ENCODE peak calls at places on chromosomes 3 and 15, in eight cellular contexts. F, H, T, Q, C, J, X and W are unnamed samples.

GRCh38 chr15:67009576-67010569 is 55.5 kb upstream of the SMAD3 start:
- DNase-seq in F (no peak), X (no peak), J (peak), Q (no peak), H (no peak), C (no peak), T (no peak), W (no peak)

GRCh38 chr3:196192036-196193001 is 18.9 kb downstream of the ZDHHC19 start:
- DNase-seq in Q (no peak), C (no peak), J (no peak), H (no peak), T (no peak), F (no peak), X (no peak), W (no peak)

GRCh38 chr15:46815765-46816164 is 901.5 kb upstream of the SEMA6D start:
- DNase-seq in F (no peak), H (no peak), X (peak), J (no peak), Q (no peak), C (peak), T (no peak), W (no peak)

GRCh38 chr15:34583399-34584320 is at the start of gene GOLGA8B:
- DNase-seq in C (peak), J (peak), F (peak), Q (peak), H (peak), X (peak), T (peak), W (peak)

GRCh38 chr3:172646439-172647015 is 64.3 kb downstream of the NCEH1 start:
- DNase-seq in T (peak), J (peak), H (no peak), C (no peak), X (no peak), Q (no peak), F (no peak), W (peak)

GRCh38 chr3:3783155-3783554 is 16.1 kb upstream of the LRRN1 start:
- DNase-seq in F (no peak), C (no peak), H (no peak), T (no peak), X (no peak), Q (no peak), J (no peak), W (no peak)

GRCh38 chr15:96838088-96838487 is 507.6 kb downstream of the NR2F2 start:
- DNase-seq in X (peak), T (peak), J (peak), Q (no peak), H (no peak), F (no peak), C (no peak), W (peak)

GRCh38 chr15:63236272-63236671 is 41.1 kb upstream of the APH1B start:
- DNase-seq in T (peak), H (peak), J (peak), C (no peak), Q (no peak), F (no peak), X (peak), W (peak)

GRCh38 chr15:90165659-90166489 is 35.3 kb upstream of the SEMA4B start:
- DNase-seq in C (no peak), T (peak), X (peak), F (no peak), Q (peak), J (peak), H (peak), W (peak)

GRCh38 chr15:41160639-41161315 is 44.7 kb upstream of the INO80 start:
- DNase-seq in C (no peak), X (peak), F (no peak), H (no peak), Q (no peak), J (no peak), T (peak), W (peak)

GRCh38 chr15:100202309-100202943 is 139.3 kb downstream of the ADAMTS17 start:
- DNase-seq in H (no peak), C (no peak), Q (no peak), F (no peak), J (no peak), T (no peak), X (no peak), W (no peak)

GRCh38 chr3:24351779-24352469 is 142.7 kb downstream of the THRB start:
- DNase-seq in C (no peak), X (peak), H (no peak), J (no peak), F (no peak), Q (no peak), T (peak), W (peak)

GRCh38 chr15:78992416-78993256 is 47.8 kb upstream of the CTSH start:
- DNase-seq in H (no peak), T (peak), Q (no peak), F (no peak), X (no peak), C (no peak), J (no peak), W (no peak)

GRCh38 chr3:41101231-41101630 is 98.1 kb upstream of the CTNNB1 start:
- DNase-seq in J (no peak), F (no peak), C (no peak), X (no peak), Q (no peak), H (no peak), T (no peak), W (no peak)

GRCh38 chr3:115788921-115789470 is 165.7 kb downstream of the GAP43 start:
- DNase-seq in Q (peak), X (peak), J (peak), C (no peak), F (no peak), H (peak), T (peak), W (peak)

GRCh38 chr15:90400759-90401314 is 12.8 kb downstream of the IQGAP1 start:
- DNase-seq in F (peak), X (peak), Q (peak), T (peak), C (peak), H (peak), J (peak), W (peak)

GRCh38 chr15:92801412-92801773 is 98.7 kb upstream of the CHD2 start:
- DNase-seq in X (peak), Q (no peak), J (peak), F (no peak), C (no peak), H (peak), T (peak), W (peak)

GRCh38 chr15:67520276-67520975 is 505 bp upstream of the C15orf61 start:
- DNase-seq in J (no peak), F (no peak), T (no peak), Q (no peak), C (no peak), X (peak), H (no peak), W (peak)

GRCh38 chr3:58333206-58334012 is 717 bp downstream of the PXK start:
- DNase-seq in J (no peak), C (peak), H (peak), T (peak), F (peak), X (no peak), Q (no peak), W (peak)

GRCh38 chr3:185555948-185556347 is 3.6 kb upstream of the LIPH start:
- DNase-seq in X (no peak), H (no peak), F (no peak), C (no peak), Q (no peak), T (no peak), J (no peak), W (no peak)

GRCh38 chr3:109702252-109702651 is 364.9 kb upstream of the DPPA4 start:
- DNase-seq in Q (peak), T (peak), H (no peak), F (no peak), J (peak), C (no peak), X (peak), W (peak)

GRCh38 chr3:29247088-29247745 is 33.7 kb upstream of the RBMS3 start:
- DNase-seq in F (no peak), C (no peak), Q (no peak), J (peak), H (no peak), T (no peak), X (peak), W (no peak)
- H3K4me3 ChIP-seq in F (no peak), C (no peak), Q (no peak), J (no peak), H (no peak), T (no peak), X (no peak), W (no peak)

GRCh38 chr3:55766753-55767152 is 279.6 kb upstream of the WNT5A start:
- DNase-seq in T (no peak), C (no peak), H (no peak), J (no peak), X (no peak), Q (no peak), F (no peak), W (no peak)

GRCh38 chr3:55765906-55766701 is 279.0 kb upstream of the WNT5A start:
- DNase-seq in F (no peak), J (no peak), X (no peak), Q (no peak), C (no peak), H (no peak), T (no peak), W (no peak)

GRCh38 chr3:55771503-55771902 is 284.4 kb upstream of the WNT5A start:
- DNase-seq in J (no peak), X (no peak), H (no peak), T (no peak), Q (no peak), C (no peak), F (no peak), W (no peak)

GRCh38 chr3:55765398-55765797 is 278.3 kb upstream of the WNT5A start:
- DNase-seq in F (no peak), C (no peak), Q (no peak), X (no peak), J (no peak), H (no peak), T (no peak), W (peak)

DNA sequence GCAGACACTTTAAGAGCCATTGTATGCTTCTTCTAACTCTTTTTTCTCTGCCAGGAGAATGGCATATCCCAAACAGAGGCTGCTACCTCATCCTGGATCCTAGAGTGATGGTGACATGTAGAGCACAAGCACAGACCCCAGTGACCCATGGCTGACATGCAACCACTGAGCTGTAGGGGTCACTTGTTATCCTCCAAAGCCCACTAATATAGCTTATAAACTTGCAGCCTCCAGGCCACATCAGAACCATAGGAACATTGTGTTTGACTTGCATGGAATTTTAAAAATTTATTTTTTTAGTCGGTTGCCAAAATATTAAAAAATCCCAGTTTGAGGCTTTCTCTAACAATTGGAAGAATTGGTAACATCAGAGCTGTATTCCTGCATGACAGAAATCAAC is 283.0 kb upstream of the WNT5A start:
- DNase-seq in J (no peak), X (no peak), T (no peak), Q (no peak), H (peak), F (no peak), C (no peak), W (no peak)
- TF ChIP-seq CTCF in J (no peak), X (no peak), T (no peak), Q (no peak), H (no peak), F (no peak), C (no peak), W (no peak)

GRCh38 chr3:71389911-71390573 is 193.5 kb downstream of the FOXP1 start:
- DNase-seq in X (peak), C (peak), H (peak), F (peak), T (peak), Q (peak), J (peak), W (peak)
- H3K4me3 ChIP-seq in X (no peak), C (no peak), H (no peak), F (no peak), T (peak), Q (no peak), J (no peak), W (peak)

DNA sequence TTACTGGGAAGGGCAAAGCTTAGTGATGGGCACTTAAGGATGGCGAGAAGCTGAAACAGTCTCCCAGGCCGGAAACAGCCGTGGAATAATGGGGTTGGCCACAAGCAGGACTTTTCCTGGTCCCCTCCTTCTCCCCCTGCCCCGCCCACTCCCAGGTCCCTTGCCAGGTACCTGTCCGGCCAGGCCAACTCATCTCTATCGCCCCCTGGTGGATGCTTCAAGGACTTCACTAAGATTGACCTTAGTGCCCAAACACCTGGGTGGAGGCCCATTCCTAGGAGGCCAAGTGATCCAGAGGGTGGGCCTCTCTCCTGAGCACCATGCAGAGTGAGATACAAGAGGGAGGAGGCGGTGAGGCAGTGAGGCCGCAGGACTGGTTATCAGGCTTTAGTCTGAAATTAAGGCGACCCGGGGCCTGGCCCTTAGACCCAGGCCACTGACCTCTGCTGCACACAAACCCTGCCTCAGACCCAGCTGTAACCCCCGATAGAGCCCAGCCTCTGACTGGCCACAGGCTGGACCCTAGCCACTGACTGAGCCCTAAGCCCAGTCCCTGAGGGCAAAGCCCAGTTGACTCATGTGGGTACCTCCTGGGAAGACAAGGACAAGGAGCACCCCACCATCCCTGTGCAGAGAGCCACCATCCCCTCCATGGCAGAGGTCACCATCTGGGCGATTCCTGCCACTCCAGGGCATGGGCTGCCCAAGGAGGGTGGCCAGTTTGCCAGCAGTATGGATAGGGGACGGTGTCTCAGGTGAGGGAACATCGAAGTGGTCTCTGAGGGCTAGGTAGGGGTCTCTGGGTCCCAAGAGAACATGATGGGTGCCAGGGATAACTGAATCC is 37.6 kb downstream of the VIPR1 start:
- DNase-seq in X (peak), J (peak), H (peak), F (peak), C (peak), T (peak), Q (no peak), W (peak)
- TF ChIP-seq CTCF in X (peak), J (peak), H (peak), F (peak), C (peak), T (peak), Q (peak), W (peak)

DNA sequence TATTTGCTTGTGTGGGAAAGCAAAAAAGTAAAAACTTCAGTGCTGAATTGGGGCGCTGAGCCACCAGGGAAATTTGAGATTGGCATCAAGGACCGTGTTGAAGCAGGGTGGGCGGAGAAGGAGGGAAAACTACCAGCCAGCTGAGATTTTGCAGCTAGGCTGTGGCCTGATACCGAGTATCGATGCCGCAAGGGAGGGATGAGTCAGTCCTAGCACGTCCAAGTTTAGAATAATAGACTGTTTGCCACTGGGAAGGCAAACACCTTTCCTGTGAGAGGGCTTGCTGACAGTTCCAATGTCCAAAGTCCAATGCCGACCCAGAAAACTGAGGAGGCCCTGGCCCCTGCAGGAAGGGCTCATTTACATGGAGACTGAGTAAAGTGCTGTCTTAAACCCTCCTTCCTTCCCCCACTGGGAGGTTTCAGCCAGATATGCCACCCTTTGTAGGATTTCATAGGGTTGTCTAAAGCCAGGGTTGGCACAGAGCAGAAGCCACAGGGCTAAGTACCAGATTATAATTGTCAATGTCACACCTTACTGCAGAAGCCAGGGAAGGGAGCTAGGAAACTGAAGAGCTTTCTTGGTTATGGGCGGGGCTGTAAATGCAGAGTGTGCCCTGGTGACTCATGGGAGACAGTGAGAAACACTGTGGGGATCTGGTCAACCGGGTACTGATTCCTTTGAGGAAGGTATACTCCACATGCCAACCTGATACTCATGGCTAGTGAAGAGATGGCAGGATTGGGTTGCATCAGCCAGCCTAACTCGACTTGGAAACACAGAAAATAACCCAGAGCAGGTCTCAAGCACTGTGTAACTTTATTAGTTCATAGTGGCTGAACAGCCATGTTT is 28.4 kb upstream of the PIK3CB start:
- DNase-seq in Q (peak), T (peak), C (no peak), H (peak), X (peak), J (peak), F (no peak), W (peak)
- H3K4me3 ChIP-seq in Q (no peak), T (no peak), C (no peak), H (peak), X (no peak), J (peak), F (peak), W (no peak)